ENCODE peak calls at places on chromosomes 2 and 18, in five cellular contexts. O is HCT116, D is PC-3, M is MM.1S, K is GM23248. F is an unnamed sample.
A peak's percentile ranks its signal among the peaks of the same experiment; 100 is the strongest.

GRCh38 chr2:234426616-234427015 is 70.3 kb downstream of the ARL4C start:
- DNase-seq in D (no peak), O (no peak), M (peak; percentile 16), K (no peak), F (no peak)

GRCh38 chr2:64749446-64749845 is 95.7 kb upstream of the SERTAD2 start:
- DNase-seq in O (no peak), K (peak; percentile 13), D (peak; percentile 37), M (peak; percentile 37), F (no peak)

GRCh38 chr2:149169653-149170052 is 131.2 kb downstream of the LYPD6B start:
- DNase-seq in M (no peak), D (peak; percentile 94), K (peak; percentile 52), O (peak; percentile 83), F (peak; percentile 78)

GRCh38 chr2:241271641-241272297 is 43.7 kb downstream of the HDLBP start:
- DNase-seq in M (peak; percentile 71), K (peak; percentile 96), D (peak; percentile 77), O (peak; percentile 38), F (peak; percentile 86)

GRCh38 chr18:79511271-79511670 is 115.5 kb downstream of the NFATC1 start:
- DNase-seq in M (no peak), O (no peak), K (no peak), D (no peak), F (no peak)

GRCh38 chr2:34147780-34148179 is 548.7 kb upstream of the FAM98A start:
- DNase-seq in O (no peak), D (no peak), K (no peak), M (no peak), F (no peak)

GRCh38 chr2:189633392-189633811 is 27.9 kb upstream of the ASNSD1 start:
- DNase-seq in D (peak; percentile 49), K (no peak), M (no peak), O (no peak), F (no peak)

GRCh38 chr2:2075866-2076265 is 255.2 kb downstream of the MYT1L start:
- DNase-seq in M (no peak), D (no peak), K (no peak), O (no peak), F (no peak)

GRCh38 chr2:12210016-12210933 is 463.8 kb downstream of the LPIN1 start:
- DNase-seq in M (no peak), D (no peak), K (no peak), O (no peak), F (no peak)

GRCh38 chr2:32617790-32618189 is 10.1 kb upstream of the TTC27 start:
- DNase-seq in O (no peak), D (no peak), K (no peak), M (no peak), F (no peak)

GRCh38 chr2:98911376-98912154 is 24.5 kb downstream of the CRACDL start:
- DNase-seq in D (peak; percentile 48), K (peak; percentile 37), O (no peak), M (no peak), F (peak; percentile 31)

GRCh38 chr2:127085260-127085666 is 21.7 kb downstream of the BIN1 start:
- DNase-seq in O (no peak), K (peak; percentile 27), D (no peak), M (no peak), F (peak; percentile 74)

GRCh38 chr2:148244593-148245292 is 223.9 kb downstream of the MBD5 start:
- DNase-seq in D (peak; percentile 73), O (no peak), M (no peak), K (peak; percentile 87), F (no peak)

GRCh38 chr2:990970-991369 is 40.3 kb downstream of the SNTG2 start:
- DNase-seq in D (no peak), M (no peak), K (no peak), O (no peak), F (no peak)

GRCh38 chr2:119694470-119694993 is 15.5 kb downstream of the TMEM177 start:
- DNase-seq in M (no peak), O (no peak), K (no peak), D (no peak), F (no peak)

GRCh38 chr2:8761529-8762164 is 75.8 kb downstream of the KIDINS220 start:
- DNase-seq in D (peak; percentile 77), O (peak; percentile 23), M (peak; percentile 53), K (peak; percentile 59), F (peak; percentile 37)

GRCh38 chr2:135916232-135916631 is 40.0 kb upstream of the MCM6 start:
- DNase-seq in O (peak; percentile 13), K (peak; percentile 51), M (peak; percentile 60), D (peak; percentile 76), F (peak; percentile 29)

GRCh38 chr2:124585277-124585676 is 560.2 kb downstream of the CNTNAP5 start:
- DNase-seq in K (no peak), D (no peak), M (no peak), O (no peak), F (no peak)

GRCh38 chr2:195162918-195163317 is 494.1 kb upstream of the SLC39A10 start:
- DNase-seq in K (no peak), D (no peak), O (no peak), M (no peak), F (no peak)

GRCh38 chr2:150889141-150889540 is 372.5 kb downstream of the RBM43 start:
- DNase-seq in O (no peak), D (no peak), M (no peak), K (peak; percentile 76), F (no peak)

GRCh38 chr2:146734042-146734715 is 1110.7 kb upstream of the ACVR2A start:
- DNase-seq in D (peak; percentile 84), K (peak; percentile 80), M (peak; percentile 35), O (peak; percentile 60), F (peak; percentile 68)

GRCh38 chr2:240647503-240648154 is 22.3 kb downstream of the GPR35 start:
- DNase-seq in O (no peak), D (no peak), K (no peak), M (no peak), F (no peak)

GRCh38 chr2:75379811-75380210 is 180.5 kb upstream of the TACR1 start:
- DNase-seq in D (no peak), K (no peak), O (no peak), M (no peak), F (no peak)

GRCh38 chr2:75381032-75381431 is 179.7 kb downstream of the EVA1A start:
- DNase-seq in M (no peak), O (no peak), D (no peak), K (no peak), F (no peak)

DNA sequence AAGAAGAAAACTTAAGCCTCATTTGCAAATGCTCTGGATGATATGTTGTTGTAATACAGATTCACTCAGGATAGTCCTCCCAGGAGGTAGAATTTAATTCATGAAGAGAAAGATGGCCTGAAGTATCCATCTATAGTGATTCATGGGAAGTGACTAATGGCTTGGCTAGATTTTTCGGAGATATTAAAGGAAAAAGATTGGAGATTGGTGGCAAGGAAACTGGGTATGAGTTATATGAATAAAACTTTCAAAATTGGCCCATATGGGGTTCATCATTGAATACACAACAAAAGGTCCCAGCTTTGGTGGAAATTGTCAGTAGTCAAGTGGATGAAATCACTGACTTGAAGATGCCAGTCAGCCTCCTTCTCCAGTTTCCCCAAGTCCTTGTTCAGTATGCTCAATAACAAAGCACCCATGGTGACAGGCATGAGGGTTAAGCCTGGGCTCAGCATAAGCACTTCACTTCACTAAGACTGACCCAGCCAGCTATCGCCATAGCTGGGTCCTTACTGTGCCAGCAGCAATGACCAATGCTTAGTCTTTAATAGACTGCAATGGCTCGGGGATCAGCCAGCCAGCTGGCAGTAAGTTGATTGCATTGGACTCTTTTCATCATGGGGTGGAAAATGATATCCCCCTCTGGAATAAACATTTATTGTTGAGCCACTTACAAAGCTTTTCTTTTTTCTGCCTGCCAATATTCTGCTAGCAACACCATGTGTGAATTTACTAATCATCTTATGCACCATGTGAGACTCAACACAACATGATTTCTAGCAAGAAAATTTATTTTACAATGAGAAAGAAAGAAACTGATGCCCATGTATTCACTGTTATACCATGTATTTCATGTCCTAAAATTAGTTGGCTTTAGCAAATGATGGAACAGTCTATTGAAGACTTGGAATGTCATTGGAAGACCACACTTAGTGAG is 176.6 kb upstream of the TACR1 start:
- DNase-seq in D (peak; percentile 78), M (no peak), K (peak; percentile 67), O (no peak), F (no peak)
- H3K4me1 ChIP-seq in D (peaks cover 22% of the 10 kb centered on the region), M (no peaks in the 10 kb centered on the region), K (peaks cover 20% of the 10 kb centered on the region), O (no peaks in the 10 kb centered on the region), F (no peaks in the 10 kb centered on the region)

GRCh38 chr2:181129654-181130053 is 149.2 kb downstream of the UBE2E3 start:
- DNase-seq in M (no peak), O (no peak), K (no peak), D (no peak), F (no peak)
- TF ChIP-seq EZH2phosphoT487 in M (no peak), O (no peak), K (no peak), D (no peak), F (no peak)

GRCh38 chr2:152097291-152098032 is 1.4 kb downstream of the CACNB4 start:
- DNase-seq in M (no peak), K (peak; percentile 57), O (peak; percentile 13), D (peak; percentile 17), F (peak; percentile 23)
- TF ChIP-seq EZH2 in M (no peak), K (no peak), O (no peak), D (no peak), F (no peak)

GRCh38 chr2:105795575-105795934 is 50.8 kb downstream of the NCK2 start:
- DNase-seq in K (peak; percentile 26), M (no peak), O (no peak), D (peak; percentile 55), F (no peak)

GRCh38 chr2:105792561-105792960 is 47.8 kb downstream of the NCK2 start:
- DNase-seq in M (no peak), O (no peak), D (no peak), K (no peak), F (no peak)

GRCh38 chr2:105794926-105795574 is 50.3 kb downstream of the NCK2 start:
- DNase-seq in M (peak; percentile 25), D (no peak), O (no peak), K (no peak), F (no peak)

GRCh38 chr2:105791229-105791628 is 46.5 kb downstream of the NCK2 start:
- DNase-seq in M (no peak), D (no peak), K (no peak), O (no peak), F (no peak)

DNA sequence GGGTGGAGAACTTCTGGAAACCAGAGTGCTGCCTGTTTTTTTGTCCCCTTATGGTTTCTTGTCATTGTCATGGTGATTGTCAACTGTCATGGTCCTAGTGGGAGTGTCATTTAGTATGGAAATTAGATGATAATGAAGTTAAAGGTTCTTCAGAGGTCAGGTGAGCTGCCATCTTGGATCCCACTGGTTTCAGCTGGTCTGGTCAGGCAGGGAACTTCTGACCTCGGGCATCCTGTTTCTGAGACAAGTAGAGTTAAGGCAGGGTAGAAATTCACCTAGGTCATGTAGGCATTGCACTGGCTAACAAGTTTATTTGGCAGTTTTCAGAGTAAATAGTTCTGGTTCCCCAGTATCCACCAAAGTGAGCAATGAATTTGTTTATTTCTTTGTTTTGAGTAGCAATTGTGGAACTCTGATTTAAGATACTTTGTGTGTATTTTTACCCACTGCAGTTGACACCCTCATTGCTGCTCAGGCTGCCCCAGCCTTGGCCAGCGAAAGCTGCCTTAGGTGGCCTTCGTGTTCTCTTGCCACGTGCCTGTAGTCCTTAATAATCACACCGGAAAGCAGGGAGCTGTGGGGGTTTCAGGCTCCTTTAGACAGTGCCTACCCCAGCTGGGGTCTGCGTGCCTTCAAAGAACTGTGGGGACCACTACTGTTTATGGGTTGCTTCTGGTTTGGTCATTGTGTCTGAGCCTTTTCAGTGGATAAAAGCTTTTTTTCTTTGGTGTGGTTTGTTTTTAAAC is 48.7 kb downstream of the NCK2 start:
- DNase-seq in D (no peak), M (peak; percentile 35), K (no peak), O (no peak), F (no peak)
- H3K4me1 ChIP-seq in D (peaks cover 30% of the 10 kb centered on the region), M (peaks cover 85% of the 10 kb centered on the region), K (peaks cover 52% of the 10 kb centered on the region), O (peaks cover 9% of the 10 kb centered on the region), F (peaks cover 38% of the 10 kb centered on the region)

F was measured in hepatocyte.